ENCODE peak calls at places on chromosomes 13 and 19, in six cellular contexts. B, F, M, U, R and K are unnamed samples.
A peak's percentile ranks its signal among the peaks of the same experiment; 100 is the strongest.

GRCh38 chr19:31356587-31357314 is 7.5 kb upstream of the TSHZ3 start:
- DNase-seq in B (peak; percentile 32), F (no peak), M (peak; percentile 30), U (no peak), R (no peak), K (no peak)

GRCh38 chr13:52921194-52921593 is 72.8 kb upstream of the PCDH8 start:
- DNase-seq in B (no peak), F (no peak), M (no peak), U (no peak), R (no peak), K (no peak)

GRCh38 chr19:9406798-9407352 is 28.5 kb downstream of the ZNF266 start:
- DNase-seq in B (peak; percentile 84), F (peak; percentile 59), M (peak; percentile 81), U (peak; percentile 56), R (peak; percentile 88), K (peak; percentile 94)

GRCh38 chr13:113671066-113672001 is 4.3 kb downstream of the GRK1 start:
- DNase-seq in B (no peak), F (peak; percentile 11), M (no peak), U (peak; percentile 47), R (no peak), K (no peak)

GRCh38 chr13:103859952-103860351 is 793.7 kb upstream of the SLC10A2 start:
- DNase-seq in B (no peak), F (no peak), M (no peak), U (no peak), R (no peak), K (no peak)

GRCh38 chr19:53809518-53810186 is 14.5 kb downstream of the NLRP12 start:
- DNase-seq in B (peak; percentile 46), F (no peak), M (no peak), U (no peak), R (no peak), K (no peak)

GRCh38 chr19:6260912-6261636 is 18.7 kb downstream of the MLLT1 start:
- DNase-seq in B (peak; percentile 84), F (no peak), M (no peak), U (peak; percentile 37), R (no peak), K (peak; percentile 37)

GRCh38 chr19:48674921-48675824 is 2.4 kb upstream of the NTN5 start:
- DNase-seq in B (peak; percentile 96), F (peak; percentile 83), M (peak; percentile 76), U (peak; percentile 72), R (peak; percentile 84), K (peak; percentile 87)

GRCh38 chr19:33355535-33355934 is 18.0 kb upstream of the CEBPG start:
- DNase-seq in B (no peak), F (no peak), M (no peak), U (no peak), R (no peak), K (no peak)

GRCh38 chr13:99969368-99969933 is 2.1 kb downstream of the ZIC5 start:
- DNase-seq in B (peak; percentile 56), F (no peak), M (no peak), U (no peak), R (no peak), K (no peak)

GRCh38 chr13:96817336-96817941 is 176.8 kb downstream of the OXGR1 start:
- DNase-seq in B (peak; percentile 14), F (no peak), M (no peak), U (no peak), R (peak; percentile 30), K (peak; percentile 66)

GRCh38 chr13:33033361-33033812 is 17.2 kb downstream of the KL start:
- DNase-seq in B (no peak), F (no peak), M (no peak), U (no peak), R (peak; percentile 45), K (no peak)

GRCh38 chr19:29311391-29311790 is 98.4 kb upstream of the UQCRFS1 start:
- DNase-seq in B (no peak), F (no peak), M (no peak), U (no peak), R (no peak), K (no peak)

GRCh38 chr19:48613024-48613851 is 1.6 kb downstream of the FAM83E start:
- DNase-seq in B (no peak), F (no peak), M (peak; percentile 67), U (peak; percentile 78), R (no peak), K (no peak)

GRCh38 chr19:18300930-18301717 is 19.7 kb upstream of the JUND start:
- DNase-seq in B (no peak), F (peak; percentile 83), M (peak; percentile 93), U (peak; percentile 86), R (peak; percentile 70), K (peak; percentile 65)

GRCh38 chr13:105139380-105140285 is 1395.8 kb downstream of the EFNB2 start:
- DNase-seq in B (no peak), F (no peak), M (peak; percentile 13), U (peak; percentile 55), R (peak; percentile 8), K (peak; percentile 50)

GRCh38 chr19:38381138-38381537 is 6.7 kb downstream of the GGN start:
- DNase-seq in B (no peak), F (no peak), M (no peak), U (no peak), R (no peak), K (no peak)

GRCh38 chr13:53129864-53130393 is 101.3 kb downstream of the OLFM4 start:
- DNase-seq in B (no peak), F (no peak), M (no peak), U (no peak), R (no peak), K (no peak)

GRCh38 chr19:45615795-45616708 is 14.0 kb upstream of the GPR4 start:
- DNase-seq in B (peak; percentile 96), F (peak; percentile 66), M (peak; percentile 82), U (peak; percentile 94), R (peak; percentile 77), K (peak; percentile 93)

GRCh38 chr13:84896128-84896527 is 903.1 kb downstream of the SLITRK6 start:
- DNase-seq in B (peak; percentile 51), F (no peak), M (no peak), U (no peak), R (peak; percentile 52), K (peak; percentile 74)

GRCh38 chr13:73851104-73851503 is 283.1 kb downstream of the KLF12 start:
- DNase-seq in B (no peak), F (no peak), M (no peak), U (no peak), R (no peak), K (no peak)

GRCh38 chr13:35987572-35988513 is 143.3 kb downstream of the DCLK1 start:
- DNase-seq in B (no peak), F (no peak), M (no peak), U (no peak), R (no peak), K (no peak)
- H3K4me3 ChIP-seq in B (no peak overlapping the region), F (no peak overlapping the region), M (no peak overlapping the region), U (no peak overlapping the region), R (no peak overlapping the region), K (no peak overlapping the region)

GRCh38 chr19:42326969-42327368 is 1.5 kb downstream of the MEGF8 start:
- DNase-seq in B (no peak), F (no peak), M (no peak), U (no peak), R (no peak), K (no peak)

GRCh38 chr19:42324655-42325307 is 654 bp upstream of the MEGF8 start:
- DNase-seq in B (no peak), F (peak; percentile 33), M (no peak), U (peak; percentile 65), R (no peak), K (no peak)

GRCh38 chr19:42323852-42324654 is 1.4 kb upstream of the MEGF8 start:
- DNase-seq in B (peak; percentile 54), F (no peak), M (no peak), U (no peak), R (no peak), K (no peak)

GRCh38 chr19:42325896-42326771 is 699 bp downstream of the MEGF8 start:
- DNase-seq in B (peak; percentile 62), F (no peak), M (peak; percentile 41), U (peak; percentile 69), R (no peak), K (no peak)

DNA sequence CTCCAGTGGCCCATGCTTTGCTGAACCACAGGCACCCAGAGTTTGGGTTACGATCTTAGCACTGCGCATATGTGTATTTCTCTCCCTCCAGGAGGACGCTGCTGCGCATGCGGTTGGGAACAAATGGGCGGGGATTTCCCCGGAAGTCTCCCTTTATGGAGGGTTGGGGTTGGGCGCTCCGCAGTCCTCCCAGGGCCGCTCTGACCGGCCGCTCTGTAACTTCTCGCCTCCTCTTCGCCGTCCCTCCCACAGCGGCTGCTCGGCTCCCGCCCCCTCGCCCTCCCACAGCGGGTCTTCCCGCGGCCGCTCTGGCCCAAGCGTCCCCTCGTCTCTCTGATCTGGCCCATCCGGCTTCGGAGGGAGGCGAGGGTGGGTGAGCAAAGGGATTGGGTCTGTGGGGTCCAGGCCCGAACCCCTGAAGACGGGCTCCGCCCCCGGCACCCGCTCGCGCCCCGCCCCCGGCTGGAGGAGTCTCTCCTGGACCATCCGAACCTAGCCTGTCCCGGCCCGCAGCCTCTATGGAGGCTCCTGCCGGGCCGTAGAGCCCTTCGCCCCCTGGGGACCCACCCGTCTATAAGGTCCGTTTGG is at the start of gene MEGF8:
- DNase-seq in B (peak; percentile 98), F (peak; percentile 99), M (peak; percentile 97), U (peak; percentile 98), R (peak; percentile 99), K (peak; percentile 99)
- TF ChIP-seq CTCF in B (peak; percentile 94), F (peak; percentile 87), M (no peak), U (peak; percentile 85), R (peak; percentile 89), K (peak; percentile 91)

GRCh38 chr19:39410620-39411005 is 1.9 kb upstream of the PLEKHG2 start:
- DNase-seq in B (no peak), F (no peak), M (no peak), U (no peak), R (no peak), K (no peak)
- H3K4me3 ChIP-seq in B (peak overlapping the region; percentile 82), F (peak overlapping the region; percentile 98), M (peak overlapping the region; percentile 97), U (no peak overlapping the region), R (peak overlapping the region; percentile 88), K (peak overlapping the region; percentile 96)

GRCh38 chr13:24745861-24746617 is 17.9 kb upstream of the RNF17 start:
- DNase-seq in B (no peak), F (no peak), M (no peak), U (no peak), R (no peak), K (no peak)

GRCh38 chr13:24744247-24744646 is 19.7 kb upstream of the RNF17 start:
- DNase-seq in B (no peak), F (no peak), M (no peak), U (no peak), R (no peak), K (no peak)

GRCh38 chr13:24745516-24745860 is 18.5 kb upstream of the RNF17 start:
- DNase-seq in B (no peak), F (no peak), M (no peak), U (no peak), R (no peak), K (no peak)

GRCh38 chr13:24747248-24748151 is 16.5 kb upstream of the RNF17 start:
- DNase-seq in B (no peak), F (no peak), M (no peak), U (no peak), R (peak; percentile 16), K (peak; percentile 23)

DNA sequence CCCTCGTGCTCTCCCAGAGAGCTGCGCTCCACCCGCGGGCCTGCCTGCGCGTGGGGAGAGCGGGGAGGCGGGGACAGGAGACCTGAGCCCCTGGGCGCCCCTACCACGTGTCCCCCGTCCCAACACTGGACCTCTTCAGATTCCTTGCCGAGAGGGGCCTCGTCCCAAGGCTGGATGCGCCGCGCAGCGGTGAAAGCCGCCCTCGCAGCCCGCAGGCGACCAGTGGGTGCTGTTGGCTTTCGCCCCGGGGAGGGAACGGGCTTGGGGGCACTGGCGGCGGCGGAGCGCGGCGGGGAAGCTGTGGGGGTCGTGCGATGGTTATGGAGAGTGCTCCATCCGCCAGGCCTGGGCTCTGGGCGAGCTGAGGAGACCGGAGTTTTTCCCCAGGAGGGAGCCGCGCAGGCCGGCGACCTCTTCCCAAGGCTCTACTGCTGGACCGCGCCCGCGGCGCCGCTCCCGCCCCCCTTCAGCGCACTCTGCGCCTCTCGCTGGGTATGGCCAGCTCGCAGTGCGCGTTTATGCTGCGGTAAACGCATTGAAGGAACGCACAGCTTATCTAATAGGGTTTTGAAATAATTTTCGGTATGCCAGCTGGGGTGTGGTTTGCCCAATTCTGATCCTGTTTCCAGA is 17.2 kb upstream of the RNF17 start:
- DNase-seq in B (no peak), F (no peak), M (no peak), U (no peak), R (peak; percentile 10), K (peak; percentile 19)
- TF ChIP-seq CTCF in B (peak; percentile 6), F (no peak), M (no peak), U (no peak), R (peak; percentile 8), K (no peak)